ENCODE peak calls at places on chromosome 6, in seven cellular contexts. W is H9, X is epithelial cell of esophagus, B is NCI-H460, F is occipital lobe, T is naive B cell, O is GM23338. N is an unnamed sample.

GRCh38 chr6:134453792-134454510 is 136.0 kb upstream of the SGK1 start:
- DNase-seq in T (no peak), F (no peak), X (peak), O (peak), W (no peak), B (no peak), N (no peak)

GRCh38 chr6:168281826-168282225 is 37.8 kb downstream of the DACT2 start:
- DNase-seq in F (no peak), O (no peak), B (no peak), W (no peak), T (no peak), X (no peak), N (no peak)

GRCh38 chr6:145669627-145670034 is 65.7 kb downstream of the EPM2A start:
- DNase-seq in O (no peak), X (peak), B (no peak), W (no peak), T (no peak), F (no peak), N (peak)

GRCh38 chr6:157187182-157188093 is 135.9 kb downstream of the TMEM242 start:
- DNase-seq in X (no peak), W (no peak), B (no peak), O (no peak), F (no peak), T (no peak), N (no peak)

GRCh38 chr6:130598021-130598989 is 228.9 kb upstream of the SMLR1 start:
- DNase-seq in X (peak), W (no peak), F (no peak), B (no peak), T (no peak), O (no peak), N (no peak)

GRCh38 chr6:35287671-35288396 is 9.8 kb upstream of the DEF6 start:
- DNase-seq in X (peak), B (no peak), F (no peak), W (no peak), T (no peak), O (no peak), N (no peak)

GRCh38 chr6:112268628-112269027 is 14.3 kb upstream of the LAMA4 start:
- DNase-seq in F (no peak), W (no peak), B (no peak), T (no peak), X (no peak), O (no peak), N (no peak)

GRCh38 chr6:74280130-74280692 is 584.2 kb downstream of the CD109 start:
- DNase-seq in O (peak), T (no peak), F (no peak), W (no peak), B (no peak), X (no peak), N (no peak)

GRCh38 chr6:26156850-26157149 is 69.6 kb downstream of the HFE start:
- DNase-seq in F (no peak), O (no peak), W (no peak), T (no peak), X (no peak), B (no peak), N (no peak)

GRCh38 chr6:135880066-135880972 is 28.8 kb downstream of the PDE7B start:
- DNase-seq in F (no peak), O (no peak), W (no peak), T (peak), X (no peak), B (no peak), N (peak)